ENCODE peak calls at places on chromosome 4, in nine cellular contexts. U, A, V, K, Q, X, Y, L and W are unnamed samples. For H3K9me3, the result is how much of the 10 kb centered on the place peaks cover.

GRCh38 chr4:181897935-181898334 is 345.3 kb upstream of the TENM3 start:
- DNase-seq in L (no peak), A (no peak), V (no peak), Q (no peak), K (no peak), X (no peak), U (no peak), Y (no peak), W (no peak)

GRCh38 chr4:90889171-90889570 is 762.0 kb downstream of the CCSER1 start:
- DNase-seq in A (no peak), X (no peak), Y (no peak), Q (no peak), U (no peak), V (no peak), K (no peak), L (no peak), W (no peak)

GRCh38 chr4:156771171-156771837 is 200.3 kb downstream of the PDGFC start:
- DNase-seq in K (no peak), U (peak), Y (peak), L (peak), X (no peak), A (peak), V (no peak), Q (no peak), W (no peak)

GRCh38 chr4:111475001-111475400 is 670.3 kb upstream of the FAM241A start:
- DNase-seq in K (peak), Y (no peak), X (peak), L (peak), Q (no peak), A (peak), U (no peak), V (peak), W (peak)

GRCh38 chr4:154164931-154165839 is 326.4 kb downstream of the DCHS2 start:
- DNase-seq in L (no peak), V (no peak), A (no peak), Q (no peak), X (no peak), U (peak), Y (peak), K (no peak), W (no peak)

GRCh38 chr4:60020389-60020788 is 1179.7 kb upstream of the ADGRL3 start:
- DNase-seq in L (no peak), Y (no peak), A (no peak), X (no peak), U (no peak), K (no peak), V (peak), Q (no peak), W (no peak)

GRCh38 chr4:170167678-170168077 is 77.9 kb upstream of the AADAT start:
- DNase-seq in U (no peak), X (no peak), L (no peak), A (no peak), K (no peak), Y (no peak), V (no peak), Q (no peak), W (no peak)

GRCh38 chr4:76943790-76944189 is 5.8 kb upstream of the SEPTIN11 start:
- DNase-seq in A (no peak), V (no peak), Q (no peak), U (no peak), L (peak), X (no peak), Y (no peak), K (no peak), W (no peak)

GRCh38 chr4:20017439-20017838 is 234.3 kb upstream of the SLIT2 start:
- DNase-seq in Q (no peak), L (no peak), V (no peak), A (no peak), Y (no peak), U (no peak), X (no peak), K (no peak), W (no peak)

GRCh38 chr4:35900608-35901243 is 343.6 kb downstream of the ARAP2 start:
- DNase-seq in Q (no peak), V (no peak), K (no peak), A (no peak), Y (no peak), X (no peak), U (no peak), L (peak), W (no peak)

GRCh38 chr4:22389240-22389871 is 126.5 kb downstream of the ADGRA3 start:
- DNase-seq in Y (peak), Q (no peak), X (peak), V (peak), A (peak), L (peak), K (peak), U (no peak), W (peak)

GRCh38 chr4:82560853-82561744 is 689 bp downstream of the TMEM150C start:
- DNase-seq in Q (no peak), U (no peak), K (peak), A (no peak), X (peak), L (peak), Y (no peak), V (no peak), W (no peak)

GRCh38 chr4:184534511-184535391 is 60.4 kb upstream of the IRF2 start:
- DNase-seq in X (peak), Y (no peak), U (no peak), A (no peak), Q (no peak), K (no peak), L (no peak), V (peak), W (no peak)

GRCh38 chr4:5460106-5460801 is 248.1 kb downstream of the EVC2 start:
- DNase-seq in X (peak), K (peak), A (peak), Y (no peak), Q (no peak), L (peak), U (no peak), V (peak), W (no peak)

GRCh38 chr4:108443585-108443984 is 176.8 kb upstream of the RPL34 start:
- DNase-seq in K (no peak), L (no peak), A (no peak), U (no peak), V (no peak), Q (no peak), X (no peak), Y (no peak), W (no peak)

GRCh38 chr4:47465008-47465407 is 1.5 kb upstream of the COMMD8 start:
- DNase-seq in X (no peak), K (no peak), A (no peak), Y (no peak), U (no peak), V (no peak), Q (no peak), L (no peak), W (no peak)

GRCh38 chr4:168569909-168570276 is 73.0 kb downstream of the PALLD start:
- DNase-seq in U (no peak), V (no peak), K (no peak), A (no peak), Y (no peak), X (no peak), Q (no peak), L (no peak), W (no peak)

GRCh38 chr4:184443318-184443717 is 31.0 kb downstream of the IRF2 start:
- DNase-seq in U (no peak), Y (no peak), K (no peak), A (no peak), V (no peak), Q (no peak), X (no peak), L (no peak), W (no peak)

GRCh38 chr4:145530189-145530588 is 48.5 kb downstream of the SMAD1 start:
- DNase-seq in A (no peak), L (no peak), U (no peak), V (no peak), X (no peak), Y (no peak), Q (no peak), K (no peak), W (no peak)

GRCh38 chr4:179569549-179569948 is 2127.3 kb upstream of the AGA start:
- DNase-seq in L (no peak), Y (no peak), A (no peak), U (no peak), X (no peak), K (no peak), Q (no peak), V (no peak), W (no peak)
- H3K9me3 ChIP-seq in L (under half), Y (under half), A (under half), U (under half), X (under half), K (under half), Q (under half), V (under half), W (under half)

GRCh38 chr4:103496800-103497199 is 223.0 kb downstream of the TACR3 start:
- DNase-seq in Q (no peak), V (no peak), A (no peak), Y (no peak), X (no peak), U (no peak), K (no peak), L (no peak), W (no peak)
- H3K27ac ChIP-seq in Q (no peak), V (no peak), A (no peak), Y (no peak), X (no peak), U (no peak), K (no peak), L (no peak), W (no peak)

DNA sequence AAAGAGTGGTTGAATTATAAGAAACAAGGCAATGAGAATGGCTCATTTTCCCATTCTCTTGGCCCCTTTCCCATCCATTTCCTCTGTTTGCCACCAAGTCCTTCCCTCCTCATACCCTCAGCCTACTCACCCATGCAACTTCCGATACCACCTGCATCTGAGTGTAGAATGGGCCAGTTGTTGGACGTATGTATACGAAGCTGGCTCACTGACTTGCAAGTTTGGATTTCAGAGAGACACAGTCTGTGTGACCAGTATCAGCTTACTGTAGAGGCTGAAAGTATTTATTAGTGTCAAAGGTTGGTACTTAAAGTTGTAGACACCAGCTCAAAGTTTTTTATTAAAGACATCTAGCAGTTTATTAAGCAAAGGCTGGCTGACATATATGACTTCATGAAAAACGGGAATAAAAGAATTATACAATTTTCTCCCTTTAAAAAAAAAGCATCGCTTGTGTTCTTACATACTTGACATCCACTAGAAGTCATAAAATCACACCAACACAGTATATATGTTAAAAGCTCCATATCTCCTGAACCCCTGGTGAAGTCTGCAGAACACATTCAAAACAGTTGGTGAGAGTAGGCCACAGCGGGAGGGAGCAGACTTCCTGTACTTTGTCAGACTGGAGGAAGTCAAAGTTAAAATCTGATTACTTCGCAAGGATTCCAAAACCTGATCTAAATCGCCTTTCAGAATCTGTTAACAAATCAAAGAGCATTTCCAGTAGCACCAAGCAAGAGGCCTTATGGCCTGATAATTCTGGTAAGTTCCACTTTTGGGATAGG is 22.4 kb upstream of the STIM2 start:
- DNase-seq in U (no peak), X (peak), L (no peak), Q (no peak), Y (no peak), K (peak), A (no peak), V (no peak), W (no peak)
- H3K9me3 ChIP-seq in U (under half), X (under half), L (under half), Q (under half), Y (under half), K (under half), A (under half), V (under half), W (under half)

GRCh38 chr4:151408380-151408629 is 671 bp upstream of the FHIP1A start:
- DNase-seq in Q (no peak), L (no peak), K (no peak), U (no peak), A (no peak), X (no peak), Y (no peak), V (no peak), W (peak)

GRCh38 chr4:151407018-151407417 is 2.0 kb upstream of the FHIP1A start:
- DNase-seq in L (no peak), Y (no peak), K (no peak), A (no peak), X (no peak), Q (no peak), V (no peak), U (no peak), W (no peak)

GRCh38 chr4:151409470-151410313 is 716 bp downstream of the FHIP1A start:
- DNase-seq in L (peak), A (peak), Q (no peak), Y (peak), V (peak), K (peak), U (peak), X (peak), W (peak)

GRCh38 chr4:151408630-151409469 is at the start of gene FHIP1A:
- DNase-seq in Y (peak), U (peak), K (peak), V (peak), A (peak), Q (peak), L (peak), X (peak), W (peak)

DNA sequence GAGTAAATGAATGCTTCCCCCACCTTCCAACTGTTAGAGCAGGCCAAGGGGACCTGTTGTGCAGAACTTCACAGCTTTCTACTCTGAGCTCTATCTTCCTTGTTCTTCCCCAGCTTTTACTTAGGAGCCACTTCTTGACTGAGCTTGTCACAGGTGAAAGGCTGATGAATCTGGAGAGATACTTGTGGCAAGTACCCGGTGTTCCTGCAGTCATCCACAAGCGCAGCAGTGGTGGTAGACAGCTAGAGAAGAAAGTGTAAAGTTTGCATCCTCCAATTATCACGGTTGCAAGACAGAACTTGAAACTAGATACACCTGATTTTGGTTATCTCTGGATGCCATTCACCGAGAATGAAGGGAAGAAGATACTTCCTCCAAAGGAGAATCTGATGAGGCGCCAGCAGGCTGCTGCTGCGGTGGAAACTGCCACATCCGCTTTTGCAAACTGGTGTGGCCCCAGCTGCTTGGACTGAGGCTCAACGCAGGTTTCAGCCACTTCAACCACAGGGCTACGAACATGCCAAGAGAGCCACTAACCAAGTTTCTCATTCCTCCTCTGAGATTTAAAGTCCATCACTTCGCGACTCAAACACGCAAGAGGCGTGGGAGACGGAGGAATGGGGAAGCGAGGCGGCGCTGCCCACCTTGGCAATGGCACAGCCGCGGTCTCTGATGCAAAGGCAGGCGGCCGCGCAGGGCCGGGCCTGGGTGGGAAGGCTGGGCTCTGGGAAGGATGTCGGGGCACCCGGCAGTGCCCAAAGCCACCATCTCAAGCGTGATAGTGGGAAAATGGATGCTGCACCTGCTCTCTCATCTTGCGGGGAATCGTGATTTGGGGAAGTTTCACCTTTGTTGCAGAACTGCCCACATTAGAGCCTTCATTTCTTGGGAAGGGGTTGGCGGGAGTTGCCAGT is 1.3 kb upstream of the FHIP1A start:
- DNase-seq in K (peak), A (peak), X (peak), U (no peak), V (no peak), L (peak), Y (peak), Q (peak), W (peak)
- H3K27ac ChIP-seq in K (no peak), A (no peak), X (peak), U (peak), V (peak), L (peak), Y (peak), Q (no peak), W (peak)

GRCh38 chr4:136281307-136281706 is 1251.0 kb downstream of the PCDH18 start:
- DNase-seq in K (peak), A (no peak), X (no peak), U (no peak), V (no peak), L (no peak), Q (no peak), Y (no peak), W (no peak)
- H3K9me3 ChIP-seq in K (under half), A (under half), X (under half), U (under half), V (under half), L (under half), Q (under half), Y (under half), W (under half)

GRCh38 chr4:139919513-139919912 is 234.5 kb downstream of the MAML3 start:
- DNase-seq in X (no peak), A (no peak), Y (peak), V (peak), K (no peak), L (peak), Q (no peak), U (no peak), W (no peak)

GRCh38 chr4:139921551-139922184 is 232.3 kb downstream of the MAML3 start:
- DNase-seq in U (no peak), X (no peak), A (peak), Y (no peak), L (peak), K (peak), Q (no peak), V (no peak), W (peak)

GRCh38 chr4:139918591-139918990 is 235.4 kb downstream of the MAML3 start:
- DNase-seq in V (no peak), L (no peak), Y (no peak), K (no peak), Q (no peak), A (no peak), X (no peak), U (no peak), W (no peak)

GRCh38 chr4:139918994-139919393 is 235.0 kb downstream of the MAML3 start:
- DNase-seq in U (no peak), K (no peak), A (no peak), L (no peak), V (no peak), Y (no peak), X (no peak), Q (no peak), W (no peak)

DNA sequence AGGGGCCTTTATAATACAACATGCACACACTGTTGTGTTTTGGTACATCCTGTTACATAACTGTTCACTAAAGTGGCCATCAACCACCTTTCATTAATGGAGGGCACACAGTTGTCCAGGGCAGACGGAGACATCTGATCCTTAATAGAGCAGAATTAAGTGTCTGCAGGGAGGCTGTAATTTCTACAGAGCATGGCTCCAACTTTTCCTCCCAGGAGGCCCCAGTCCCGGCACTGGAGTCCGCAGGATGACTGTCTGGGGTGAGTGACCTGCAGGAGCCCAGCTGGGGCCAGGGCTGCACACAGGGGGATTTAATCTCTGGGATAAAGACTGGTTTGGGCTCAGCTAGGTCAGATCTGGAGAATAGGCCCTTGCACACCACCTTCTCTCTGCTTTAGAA is 233.4 kb downstream of the MAML3 start:
- DNase-seq in A (peak), L (no peak), Y (no peak), Q (no peak), X (no peak), K (no peak), U (no peak), V (no peak), W (no peak)
- H3K27ac ChIP-seq in A (no peak), L (peak), Y (peak), Q (no peak), X (no peak), K (no peak), U (no peak), V (peak), W (no peak)

GRCh38 chr4:37827802-37828321 is 1.4 kb downstream of the PGM2 start:
- DNase-seq in V (no peak), L (no peak), A (peak), K (no peak), X (no peak), Y (no peak), Q (no peak), U (no peak), W (no peak)

GRCh38 chr4:37827030-37827705 is 682 bp downstream of the PGM2 start:
- DNase-seq in Q (no peak), K (no peak), X (peak), V (peak), Y (no peak), A (no peak), L (no peak), U (peak), W (peak)

GRCh38 chr4:37826282-37827029 is at the start of gene PGM2:
- DNase-seq in V (peak), L (peak), Y (peak), U (peak), K (peak), A (peak), Q (peak), X (peak), W (peak)

GRCh38 chr4:37828843-37829242 is 2.4 kb downstream of the PGM2 start:
- DNase-seq in Q (no peak), U (no peak), A (no peak), X (no peak), Y (no peak), K (no peak), V (no peak), L (no peak), W (no peak)

DNA sequence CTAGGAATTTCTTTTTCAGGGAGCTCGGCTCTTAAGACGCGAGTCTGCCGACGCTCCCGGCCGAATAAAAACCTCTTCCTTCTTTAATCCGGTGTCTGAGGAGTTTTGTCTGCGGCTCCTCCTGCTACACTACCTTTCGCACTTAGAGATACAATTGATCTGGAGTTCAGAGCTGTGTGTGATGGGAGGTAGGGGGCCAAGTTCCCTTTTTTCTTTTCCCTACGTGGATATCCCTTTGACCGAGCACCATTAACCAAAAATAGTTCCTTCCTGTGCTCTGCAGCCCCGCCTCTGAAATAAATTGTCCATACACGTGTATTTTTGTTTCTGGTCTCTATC is 574 bp upstream of the PGM2 start:
- DNase-seq in K (no peak), U (no peak), A (no peak), X (no peak), L (peak), V (no peak), Q (no peak), Y (no peak), W (peak)
- H3K9me3 ChIP-seq in K (under half), U (under half), A (under half), X (under half), L (under half), V (under half), Q (under half), Y (under half), W (under half)